ENCODE peak calls at places on chromosomes 5 and 9, in four cellular contexts. I, M, C and P are unnamed samples.

GRCh38 chr5:155834271-155834975 is 492.5 kb upstream of the SGCD start:
- ATAC-seq in I (no peak), M (peak), C (no peak), P (no peak)

GRCh38 chr5:35212006-35212982 is 18.0 kb downstream of the PRLR start:
- ATAC-seq in I (no peak), M (no peak), C (peak), P (no peak)

GRCh38 chr9:35072461-35073275 is at the start of gene VCP:
- ATAC-seq in I (peak), M (peak), C (peak), P (peak)

GRCh38 chr9:83523684-83524083 is 14.5 kb downstream of the FRMD3 start:
- ATAC-seq in I (peak), M (no peak), C (no peak), P (no peak)

GRCh38 chr5:149387982-149388381 is 8.9 kb upstream of the IL17B start:
- ATAC-seq in I (no peak), M (no peak), C (no peak), P (no peak)

GRCh38 chr5:154830219-154830595 is 20.2 kb downstream of the FAXDC2 start:
- ATAC-seq in I (no peak), M (no peak), C (no peak), P (no peak)

GRCh38 chr9:134005381-134005780 is 13.3 kb upstream of the VAV2 start:
- ATAC-seq in I (no peak), M (no peak), C (no peak), P (no peak)

GRCh38 chr9:133114451-133114885 is 6.6 kb downstream of the RALGDS start:
- ATAC-seq in I (peak), M (no peak), C (no peak), P (no peak)

GRCh38 chr9:130937146-130938076 is 1.6 kb downstream of the FIBCD1 start:
- ATAC-seq in I (no peak), M (no peak), C (no peak), P (no peak)

GRCh38 chr5:157066950-157067349 is 8.0 kb upstream of the HAVCR1 start:
- ATAC-seq in I (no peak), M (no peak), C (no peak), P (no peak)

GRCh38 chr5:76947064-76947463 is 5.8 kb upstream of the CRHBP start:
- ATAC-seq in I (no peak), M (no peak), C (no peak), P (no peak)

GRCh38 chr9:114261987-114262386 is 60.9 kb upstream of the ORM1 start:
- ATAC-seq in I (no peak), M (no peak), C (no peak), P (no peak)

GRCh38 chr5:146533260-146533857 is 17.4 kb upstream of the GPR151 start:
- ATAC-seq in I (peak), M (peak), C (peak), P (peak)

GRCh38 chr5:73985145-73985544 is 359.1 kb downstream of the ARHGEF28 start:
- ATAC-seq in I (peak), M (no peak), C (no peak), P (no peak)

GRCh38 chr5:112795944-112796678 is 58.4 kb downstream of the APC start:
- ATAC-seq in I (peak), M (no peak), C (no peak), P (no peak)

GRCh38 chr5:89012361-89012760 is 129.4 kb upstream of the MEF2C start:
- ATAC-seq in I (no peak), M (no peak), C (no peak), P (no peak)

GRCh38 chr5:74063821-74064598 is 438.0 kb downstream of the ARHGEF28 start:
- ATAC-seq in I (peak), M (no peak), C (no peak), P (no peak)

GRCh38 chr5:131225282-131225974 is 38.4 kb upstream of the CDC42SE2 start:
- ATAC-seq in I (no peak), M (no peak), C (no peak), P (no peak)

GRCh38 chr5:14076566-14076965 is 66.6 kb upstream of the TRIO start:
- ATAC-seq in I (no peak), M (no peak), C (no peak), P (no peak)

GRCh38 chr9:3857673-3858072 is 331.9 kb upstream of the RFX3 start:
- ATAC-seq in I (peak), M (no peak), C (no peak), P (no peak)

GRCh38 chr5:83564069-83564749 is 92.7 kb downstream of the VCAN start:
- ATAC-seq in I (peak), M (no peak), C (no peak), P (no peak)

GRCh38 chr5:121691478-121691877 is 160.2 kb upstream of the FTMT start:
- ATAC-seq in I (no peak), M (no peak), C (no peak), P (no peak)

GRCh38 chr5:178246736-178247135 is 14.1 kb upstream of the PHYKPL start:
- ATAC-seq in I (no peak), M (no peak), C (no peak), P (no peak)

GRCh38 chr9:92735907-92736600 is 28.6 kb downstream of the BICD2 start:
- ATAC-seq in I (no peak), M (no peak), C (no peak), P (peak)

GRCh38 chr9:35795701-35796100 is 4.3 kb downstream of the NPR2 start:
- ATAC-seq in I (peak), M (no peak), C (no peak), P (no peak)

GRCh38 chr9:71761938-71762353 is 6.4 kb downstream of the CEMIP2 start:
- ATAC-seq in I (no peak), M (no peak), C (peak), P (peak)

GRCh38 chr5:78523314-78524193 is 125.0 kb downstream of the LHFPL2 start:
- ATAC-seq in I (no peak), M (no peak), C (no peak), P (no peak)

GRCh38 chr5:175772747-175773533 is 98.4 kb upstream of the CPLX2 start:
- ATAC-seq in I (no peak), M (no peak), C (no peak), P (no peak)

GRCh38 chr9:130946778-130947617 is 8.0 kb upstream of the FIBCD1 start:
- ATAC-seq in I (peak), M (no peak), C (no peak), P (no peak)

GRCh38 chr9:131585375-131585774 is 40.1 kb downstream of the PRRT1B start:
- ATAC-seq in I (no peak), M (peak), C (peak), P (peak)

GRCh38 chr9:134214766-134215394 is 50.5 kb upstream of the RNU6ATAC start:
- ATAC-seq in I (no peak), M (no peak), C (no peak), P (no peak)

GRCh38 chr5:44884036-44884435 is 75.3 kb downstream of the MRPS30 start:
- ATAC-seq in I (no peak), M (no peak), C (no peak), P (no peak)